ENCODE peak calls at places on chromosomes 13 and 19, in nine cellular contexts. G is H9, E is AG08395, Q is heart right ventricle, K is DMS153, U is fibroblast of the aortic adventitia, J is left ventricle myocardium superior, X is mucosa of gallbladder, S is nucleus accumbens. A is an unnamed sample.

GRCh38 chr13:35916186-35916585 is 215.0 kb downstream of the DCLK1 start:
- DNase-seq in E (no peak), S (no peak), Q (no peak), K (no peak), J (no peak), G (no peak), U (no peak), X (no peak), A (no peak)

GRCh38 chr13:59603646-59604045 is 560.1 kb downstream of the DIAPH3 start:
- DNase-seq in S (no peak), U (no peak), X (no peak), G (peak), Q (no peak), E (no peak), K (no peak), J (no peak), A (no peak)

GRCh38 chr19:39098365-39099269 is 14.4 kb downstream of the ACP7 start:
- DNase-seq in Q (no peak), E (no peak), S (no peak), K (no peak), U (no peak), G (no peak), X (no peak), J (no peak), A (no peak)

GRCh38 chr19:57245066-57245465 is 4.6 kb downstream of the ZNF805 start:
- DNase-seq in E (no peak), Q (no peak), U (no peak), K (no peak), S (no peak), J (no peak), X (no peak), G (no peak), A (no peak)

GRCh38 chr13:45350152-45350551 is 9.2 kb upstream of the TPT1 start:
- DNase-seq in J (no peak), X (no peak), Q (no peak), K (no peak), G (no peak), E (no peak), S (no peak), U (no peak), A (no peak)

GRCh38 chr19:31538879-31539278 is 189.6 kb upstream of the TSHZ3 start:
- DNase-seq in X (no peak), K (no peak), J (no peak), U (no peak), S (no peak), G (peak), E (no peak), Q (no peak), A (no peak)

GRCh38 chr13:110634558-110634957 is 19.2 kb downstream of the NAXD start:
- DNase-seq in X (no peak), K (no peak), G (no peak), S (no peak), Q (no peak), J (no peak), E (no peak), U (no peak), A (no peak)

GRCh38 chr19:5567360-5567970 is at the start of gene TINCR:
- DNase-seq in S (no peak), G (peak), X (no peak), K (no peak), E (no peak), U (no peak), J (no peak), Q (no peak), A (no peak)

GRCh38 chr13:40228981-40229380 is 437.5 kb downstream of the FOXO1 start:
- DNase-seq in U (no peak), Q (no peak), X (no peak), K (no peak), J (no peak), S (no peak), G (no peak), E (no peak), A (no peak)

GRCh38 chr13:44307255-44307654 is 66.4 kb upstream of the SERP2 start:
- DNase-seq in J (no peak), S (no peak), X (no peak), G (no peak), E (no peak), U (no peak), Q (no peak), K (no peak), A (no peak)

GRCh38 chr19:6213266-6213595 is 66.5 kb downstream of the MLLT1 start:
- DNase-seq in Q (no peak), S (no peak), J (no peak), X (no peak), K (no peak), E (no peak), U (no peak), G (no peak), A (no peak)

GRCh38 chr13:27605610-27606200 is 14.6 kb downstream of the LNX2 start:
- DNase-seq in G (no peak), X (no peak), S (no peak), Q (no peak), E (no peak), K (no peak), U (peak), J (no peak), A (no peak)

GRCh38 chr13:71828117-71828516 is 38.9 kb downstream of the DACH1 start:
- DNase-seq in Q (no peak), E (no peak), G (no peak), U (no peak), K (no peak), J (no peak), X (no peak), S (no peak), A (no peak)

GRCh38 chr19:38989066-38989605 is 13.6 kb upstream of the FBXO17 start:
- DNase-seq in S (no peak), U (peak), Q (no peak), X (no peak), G (peak), E (peak), K (no peak), J (no peak), A (no peak)

GRCh38 chr19:1360818-1361461 is 22.8 kb upstream of the NDUFS7 start:
- DNase-seq in U (peak), E (peak), G (no peak), K (no peak), X (peak), Q (peak), J (peak), S (no peak), A (no peak)

GRCh38 chr19:44757735-44758505 is 9.4 kb downstream of the BCL3 start:
- DNase-seq in G (peak), S (no peak), K (no peak), E (peak), U (peak), X (no peak), Q (peak), J (peak), A (no peak)

GRCh38 chr19:41265376-41266153 is 1.4 kb downstream of the HNRNPUL1 start:
- DNase-seq in G (no peak), K (no peak), J (no peak), E (peak), Q (no peak), S (no peak), U (peak), X (no peak), A (no peak)

GRCh38 chr13:65613004-65613403 is 1617.1 kb downstream of the PCDH9 start:
- DNase-seq in J (no peak), U (no peak), X (no peak), Q (no peak), K (no peak), S (no peak), G (peak), E (no peak), A (no peak)

GRCh38 chr13:59479629-59480028 is 684.1 kb downstream of the DIAPH3 start:
- DNase-seq in X (no peak), S (no peak), J (no peak), Q (no peak), U (no peak), G (peak), K (no peak), E (no peak), A (no peak)

GRCh38 chr19:2529473-2529918 is 53.6 kb downstream of the GADD45B start:
- DNase-seq in J (no peak), X (no peak), S (no peak), Q (no peak), E (peak), K (peak), U (peak), G (no peak), A (no peak)

GRCh38 chr19:50962245-50962644 is 7.1 kb downstream of the KLK6 start:
- DNase-seq in S (no peak), X (no peak), K (no peak), E (no peak), G (no peak), Q (no peak), U (no peak), J (no peak), A (no peak)

GRCh38 chr19:1616396-1616795 is 11.1 kb upstream of the UQCR11 start:
- DNase-seq in Q (no peak), S (no peak), K (no peak), E (no peak), G (no peak), U (peak), J (peak), X (peak), A (no peak)

GRCh38 chr13:95156208-95156607 is 145.0 kb downstream of the ABCC4 start:
- DNase-seq in U (peak), X (no peak), Q (no peak), E (no peak), G (no peak), S (no peak), K (no peak), J (no peak), A (no peak)

GRCh38 chr19:7932930-7933300 is 7.0 kb upstream of the CTXN1 start:
- DNase-seq in G (no peak), K (no peak), U (no peak), S (no peak), J (no peak), Q (no peak), X (no peak), E (no peak), A (no peak)

GRCh38 chr19:4518345-4519171 is at the start of gene PLIN4:
- DNase-seq in X (peak), J (peak), U (peak), Q (peak), K (no peak), E (peak), S (peak), G (peak), A (no peak)

GRCh38 chr13:112857914-112858490 is 111.0 kb upstream of the MCF2L start:
- DNase-seq in E (no peak), Q (no peak), S (no peak), U (no peak), G (no peak), X (no peak), J (no peak), K (no peak), A (no peak)

GRCh38 chr19:17719730-17720486 is 628 bp downstream of the MAP1S start:
- DNase-seq in U (no peak), G (no peak), X (peak), S (no peak), J (no peak), E (no peak), K (peak), Q (peak), A (peak)

GRCh38 chr13:111893071-111893606 is 173.8 kb upstream of the SOX1 start:
- DNase-seq in E (no peak), S (no peak), U (no peak), J (peak), G (peak), K (peak), Q (no peak), X (no peak), A (no peak)

GRCh38 chr19:9487016-9487415 is 11.4 kb downstream of the ZNF560 start:
- DNase-seq in U (no peak), G (no peak), S (no peak), J (no peak), K (no peak), E (no peak), X (no peak), Q (no peak), A (no peak)

GRCh38 chr19:51524661-51525264 is 6.7 kb downstream of the SIGLEC6 start:
- DNase-seq in E (no peak), S (no peak), G (no peak), U (no peak), J (no peak), K (no peak), X (no peak), Q (no peak), A (no peak)